ENCODE peak calls at places on chromosomes 5 and 9, in seven cellular contexts. R is IMR-90; I is neuronal stem cell; K is stimulated activated CD4-positive, alpha-beta T cell treated with anti-CD3 and anti-CD28 coated beads, TNF-alpha, amount 100 ng/mL, for 4 hours; V is fibroblast of lung; Q is mammary epithelial cell; M is AG20443. S is an unnamed sample.

GRCh38 chr5:135079760-135080159 is 45.7 kb upstream of the PITX1 start:
- DNase-seq in R (no peak), I (no peak), K (no peak), V (no peak), Q (no peak), M (no peak), S (no peak)

GRCh38 chr5:132272341-132273210 is 15.1 kb downstream of the PDLIM4 start:
- DNase-seq in R (peak), I (peak), K (peak), V (peak), Q (no peak), M (peak), S (peak)

GRCh38 chr9:70639853-70640814 is 225.7 kb upstream of the KLF9 start:
- DNase-seq in R (peak), I (peak), K (no peak), V (peak), Q (peak), M (peak), S (peak)

GRCh38 chr5:1152771-1153282 is 41.0 kb upstream of the SLC12A7 start:
- DNase-seq in R (no peak), I (no peak), K (no peak), V (no peak), Q (no peak), M (no peak), S (peak)

GRCh38 chr9:131423171-131423581 is 29.3 kb downstream of the PRRC2B start:
- DNase-seq in R (peak), I (no peak), K (no peak), V (peak), Q (peak), M (peak), S (peak)

GRCh38 chr5:121976979-121977378 is 15.2 kb downstream of the SRFBP1 start:
- DNase-seq in R (peak), I (no peak), K (no peak), V (peak), Q (peak), M (no peak), S (peak)

GRCh38 chr5:44331471-44332079 is 57.6 kb downstream of the FGF10 start:
- DNase-seq in R (no peak), I (no peak), K (no peak), V (peak), Q (no peak), M (no peak), S (no peak)

GRCh38 chr9:6068983-6069382 is 53.6 kb upstream of the RANBP6 start:
- DNase-seq in R (no peak), I (no peak), K (no peak), V (no peak), Q (no peak), M (no peak), S (no peak)

GRCh38 chr9:6328103-6328502 is at the start of gene TPD52L3:
- DNase-seq in R (no peak), I (no peak), K (no peak), V (no peak), Q (no peak), M (no peak), S (no peak)

GRCh38 chr9:99351647-99352046 is 129.6 kb downstream of the SEC61B start:
- DNase-seq in R (no peak), I (no peak), K (no peak), V (no peak), Q (no peak), M (no peak), S (no peak)

GRCh38 chr5:1314564-1314982 is 19.7 kb upstream of the TERT start:
- DNase-seq in R (no peak), I (no peak), K (no peak), V (no peak), Q (no peak), M (no peak), S (no peak)

GRCh38 chr9:95772320-95773060 is 103.0 kb upstream of the ERCC6L2 start:
- DNase-seq in R (peak), I (peak), K (no peak), V (peak), Q (no peak), M (peak), S (peak)

GRCh38 chr9:107587175-107587963 is 97.8 kb upstream of the KLF4 start:
- DNase-seq in R (no peak), I (no peak), K (no peak), V (no peak), Q (no peak), M (no peak), S (no peak)

GRCh38 chr5:42858031-42858643 is 46.4 kb upstream of the SELENOP start:
- DNase-seq in R (no peak), I (no peak), K (no peak), V (peak), Q (peak), M (peak), S (peak)

GRCh38 chr5:170811719-170812118 is 28.2 kb downstream of the GABRP start:
- DNase-seq in R (no peak), I (no peak), K (no peak), V (no peak), Q (no peak), M (no peak), S (no peak)

GRCh38 chr9:101736723-101737122 is 1.7 kb downstream of the GRIN3A start:
- DNase-seq in R (no peak), I (peak), K (no peak), V (no peak), Q (peak), M (peak), S (no peak)

GRCh38 chr5:172478256-172478655 is 23.9 kb upstream of the SH3PXD2B start:
- DNase-seq in R (no peak), I (no peak), K (no peak), V (no peak), Q (no peak), M (no peak), S (no peak)

GRCh38 chr5:2505217-2505616 is 246.3 kb downstream of the IRX2 start:
- DNase-seq in R (no peak), I (no peak), K (no peak), V (no peak), Q (no peak), M (no peak), S (no peak)

GRCh38 chr5:175698401-175699115 is 40.7 kb downstream of the HRH2 start:
- DNase-seq in R (no peak), I (no peak), K (no peak), V (no peak), Q (no peak), M (no peak), S (no peak)

GRCh38 chr5:54845567-54845941 is 139.8 kb downstream of the ESM1 start:
- DNase-seq in R (peak), I (no peak), K (no peak), V (peak), Q (peak), M (peak), S (peak)

GRCh38 chr5:172887735-172888134 is 53.7 kb downstream of the ERGIC1 start:
- DNase-seq in R (peak), I (no peak), K (no peak), V (peak), Q (no peak), M (no peak), S (peak)

GRCh38 chr9:89564257-89564878 is 40.4 kb upstream of the GADD45G start:
- DNase-seq in R (no peak), I (peak), K (no peak), V (no peak), Q (no peak), M (no peak), S (no peak)

GRCh38 chr9:113911850-113912249 is 35.7 kb downstream of the ZNF618 start:
- DNase-seq in R (no peak), I (no peak), K (no peak), V (no peak), Q (no peak), M (no peak), S (no peak)

GRCh38 chr9:87857141-87857947 is 25.3 kb upstream of the SPATA31E1 start:
- DNase-seq in R (no peak), I (no peak), K (no peak), V (no peak), Q (no peak), M (no peak), S (no peak)

GRCh38 chr5:22852807-22853670 is at the start of gene CDH12:
- DNase-seq in R (no peak), I (peak), K (no peak), V (peak), Q (peak), M (no peak), S (no peak)

GRCh38 chr9:15308511-15308910 is 1.5 kb upstream of the TTC39B start:
- DNase-seq in R (peak), I (no peak), K (no peak), V (peak), Q (peak), M (no peak), S (peak)

GRCh38 chr5:169801324-169801777 is 164.3 kb downstream of the DOCK2 start:
- DNase-seq in R (peak), I (no peak), K (no peak), V (peak), Q (peak), M (peak), S (peak)

GRCh38 chr5:148839960-148840359 is 13.5 kb downstream of the ADRB2 start:
- DNase-seq in R (peak), I (no peak), K (no peak), V (no peak), Q (no peak), M (no peak), S (no peak)

GRCh38 chr5:58041884-58042283 is 418.0 kb downstream of the PLK2 start:
- DNase-seq in R (no peak), I (no peak), K (no peak), V (no peak), Q (no peak), M (no peak), S (no peak)

GRCh38 chr5:108857905-108858304 is 110.2 kb downstream of the FER start:
- DNase-seq in R (no peak), I (no peak), K (no peak), V (no peak), Q (no peak), M (no peak), S (no peak)

GRCh38 chr9:18754537-18754936 is 278.5 kb downstream of the SAXO1 start:
- DNase-seq in R (no peak), I (no peak), K (no peak), V (no peak), Q (no peak), M (no peak), S (no peak)

GRCh38 chr5:156824800-156825199 is 25.3 kb upstream of the PPP1R2B start:
- DNase-seq in R (peak), I (peak), K (no peak), V (peak), Q (no peak), M (peak), S (peak)

GRCh38 chr5:111223790-111224560 is at the start of gene CAMK4:
- DNase-seq in R (peak), I (peak), K (peak), V (peak), Q (peak), M (peak), S (peak)

GRCh38 chr5:150931368-150931965 is 26.7 kb upstream of the ZNF300 start:
- DNase-seq in R (no peak), I (no peak), K (no peak), V (peak), Q (no peak), M (no peak), S (no peak)

GRCh38 chr9:27385606-27386005 is 88.7 kb upstream of the EQTN start:
- DNase-seq in R (no peak), I (no peak), K (no peak), V (no peak), Q (peak), M (no peak), S (no peak)